ENCODE peak calls at places on chromosomes 6 and 20, in five cellular contexts. One of them, this sample, is unnamed.
A peak's percentile ranks its signal among the peaks of the same experiment; 100 is the strongest.

GRCh38 chr20:61436674-61437279 is 184.7 kb downstream of the CDH4 start:
- DNase-seq in sciatic nerve: peak; percentile 52
- DNase-seq in AG04450: no peak
- DNase-seq in HEK293T: no peak
- DNase-seq in PC-3: no peak
- DNase-seq in this sample: peak; percentile 31

GRCh38 chr20:43590036-43590391 is 723 bp upstream of the IFT52 start:
- DNase-seq in PC-3: no peak
- DNase-seq in sciatic nerve: no peak
- DNase-seq in AG04450: no peak
- DNase-seq in HEK293T: peak; percentile 27
- DNase-seq in this sample: no peak

GRCh38 chr20:5008743-5009142 is 7.4 kb upstream of the SLC23A2 start:
- DNase-seq in AG04450: no peak
- DNase-seq in HEK293T: no peak
- DNase-seq in PC-3: peak; percentile 68
- DNase-seq in sciatic nerve: no peak
- DNase-seq in this sample: no peak

GRCh38 chr20:47576516-47577033 is 74.9 kb downstream of the NCOA3 start:
- DNase-seq in AG04450: peak; percentile 65
- DNase-seq in PC-3: peak; percentile 93
- DNase-seq in HEK293T: peak; percentile 71
- DNase-seq in sciatic nerve: peak; percentile 66
- DNase-seq in this sample: peak; percentile 83

GRCh38 chr6:164928041-164928321 is 381.4 kb downstream of the C6orf118 start:
- DNase-seq in PC-3: no peak
- DNase-seq in HEK293T: no peak
- DNase-seq in AG04450: no peak
- DNase-seq in sciatic nerve: no peak
- DNase-seq in this sample: no peak

GRCh38 chr6:22732186-22732970 is 163.0 kb downstream of the HDGFL1 start:
- DNase-seq in HEK293T: no peak
- DNase-seq in AG04450: no peak
- DNase-seq in sciatic nerve: no peak
- DNase-seq in PC-3: no peak
- DNase-seq in this sample: no peak

GRCh38 chr20:61901421-61902212 is 164.1 kb downstream of the TAF4 start:
- DNase-seq in HEK293T: no peak
- DNase-seq in sciatic nerve: no peak
- DNase-seq in PC-3: peak; percentile 80
- DNase-seq in AG04450: no peak
- DNase-seq in this sample: no peak

GRCh38 chr6:108337721-108338120 is 42.9 kb downstream of the AFG1L start:
- DNase-seq in sciatic nerve: no peak
- DNase-seq in HEK293T: no peak
- DNase-seq in AG04450: no peak
- DNase-seq in PC-3: no peak
- DNase-seq in this sample: no peak